ENCODE peak calls at places on chromosomes 7 and 10, in seven cellular contexts. D is CD4-positive, CD25-positive, alpha-beta regulatory T cell; F is uterus; R is CD8-positive, alpha-beta memory T cell; S is left ventricle myocardium inferior; G is thyroid gland; I is GM23248. N is an unnamed sample.

GRCh38 chr7:98329100-98329871 is 47.8 kb downstream of the BRI3 start:
- DNase-seq in I (no peak), F (no peak), D (no peak), S (peak), G (no peak), R (no peak), N (no peak)

GRCh38 chr10:8053446-8054242 is 844 bp upstream of the GATA3 start:
- DNase-seq in D (peak), G (peak), I (peak), S (peak), R (peak), F (peak), N (peak)

GRCh38 chr10:115092258-115092554 is 959 bp upstream of the ATRNL1 start:
- DNase-seq in R (no peak), F (no peak), S (no peak), G (no peak), D (no peak), I (peak), N (no peak)

GRCh38 chr10:14556285-14556956 is 218.3 kb downstream of the FAM107B start:
- DNase-seq in I (no peak), D (peak), F (no peak), G (peak), R (peak), S (no peak), N (no peak)

GRCh38 chr10:112912441-112912911 is 37.6 kb upstream of the TCF7L2 start:
- DNase-seq in R (no peak), S (no peak), I (no peak), D (no peak), G (no peak), F (peak), N (no peak)

GRCh38 chr10:119270893-119271361 is 63.6 kb downstream of the GRK5 start:
- DNase-seq in I (no peak), G (peak), F (peak), S (peak), D (peak), R (peak), N (peak)

GRCh38 chr10:102868976-102869289 is 337 bp upstream of the AS3MT start:
- DNase-seq in R (no peak), S (no peak), G (no peak), F (no peak), D (no peak), I (peak), N (no peak)

GRCh38 chr7:87506243-87507180 is 31.0 kb upstream of the ABCB4 start:
- DNase-seq in D (no peak), R (no peak), F (no peak), I (peak), G (no peak), S (no peak), N (no peak)

GRCh38 chr7:30877010-30877740 is 34.5 kb upstream of the AQP1 start:
- DNase-seq in S (no peak), F (no peak), I (no peak), R (no peak), G (no peak), D (no peak), N (no peak)

GRCh38 chr7:105759670-105760548 is 116.5 kb downstream of the ATXN7L1 start:
- DNase-seq in D (peak), F (peak), S (no peak), G (peak), I (peak), R (peak), N (no peak)

GRCh38 chr7:24477807-24478655 is 95.2 kb upstream of the PALS2 start:
- DNase-seq in G (peak), D (no peak), S (no peak), R (no peak), I (peak), F (no peak), N (no peak)

GRCh38 chr7:41912851-41913580 is 210.1 kb upstream of the INHBA start:
- DNase-seq in S (no peak), D (no peak), G (no peak), R (no peak), F (no peak), I (no peak), N (no peak)

GRCh38 chr10:88661018-88661417 is 3.2 kb upstream of the LIPF start:
- DNase-seq in D (no peak), G (peak), F (no peak), S (no peak), R (no peak), I (peak), N (no peak)

GRCh38 chr7:80312139-80312661 is 177.6 kb downstream of the GNAI1 start:
- DNase-seq in D (peak), F (no peak), R (no peak), I (peak), S (no peak), G (peak), N (no peak)

GRCh38 chr10:86888585-86889381 is 68.6 kb downstream of the MMRN2 start:
- DNase-seq in S (no peak), F (no peak), D (peak), G (no peak), R (no peak), I (peak), N (no peak)

GRCh38 chr7:7581531-7582179 is 15.0 kb downstream of the MIOS start:
- DNase-seq in G (no peak), F (no peak), I (no peak), R (no peak), S (no peak), D (no peak), N (no peak)

GRCh38 chr10:28808693-28809092 is 131.4 kb downstream of the BAMBI start:
- DNase-seq in I (no peak), G (no peak), D (no peak), R (no peak), S (no peak), F (no peak), N (no peak)

GRCh38 chr10:26057466-26057865 is 123.4 kb downstream of the MYO3A start:
- DNase-seq in R (no peak), G (no peak), F (no peak), D (no peak), I (no peak), S (no peak), N (no peak)

GRCh38 chr10:103800789-103801540 is 54.4 kb downstream of the SH3PXD2A start:
- DNase-seq in F (no peak), R (peak), D (peak), I (peak), S (no peak), G (no peak), N (no peak)

GRCh38 chr10:33129181-33129928 is 171.3 kb upstream of the ITGB1 start:
- DNase-seq in I (peak), D (no peak), R (no peak), S (peak), F (no peak), G (no peak), N (no peak)

GRCh38 chr10:75168275-75168674 is 42.3 kb upstream of the VDAC2 start:
- DNase-seq in S (no peak), I (no peak), F (no peak), G (no peak), D (no peak), R (no peak), N (no peak)

GRCh38 chr10:29598861-29599311 is 35.9 kb downstream of the SVIL start:
- DNase-seq in G (no peak), I (peak), S (no peak), F (peak), R (no peak), D (no peak), N (no peak)

GRCh38 chr7:80481196-80481884 is 30.5 kb downstream of the GNAT3 start:
- DNase-seq in R (no peak), S (no peak), F (no peak), G (peak), D (no peak), I (peak), N (no peak)

GRCh38 chr10:26593896-26594295 is 103.6 kb upstream of the PDSS1 start:
- DNase-seq in G (no peak), D (peak), F (no peak), S (no peak), I (no peak), R (no peak), N (no peak)

GRCh38 chr10:4849042-4849402 is 23.0 kb downstream of the AKR1E2 start:
- DNase-seq in S (no peak), G (no peak), I (no peak), F (no peak), R (no peak), D (no peak), N (no peak)

GRCh38 chr7:770786-771185 is 43.7 kb upstream of the PRKAR1B start:
- DNase-seq in F (no peak), D (no peak), I (no peak), R (no peak), G (no peak), S (no peak), N (no peak)

GRCh38 chr10:79047875-79048638 is 20.7 kb upstream of the ZMIZ1 start:
- DNase-seq in I (no peak), S (peak), D (peak), G (no peak), R (peak), F (peak), N (no peak)

GRCh38 chr10:8325417-8325980 is 271.0 kb downstream of the GATA3 start:
- DNase-seq in R (no peak), I (no peak), F (no peak), S (no peak), D (peak), G (no peak), N (no peak)

GRCh38 chr7:46838463-46838862 is 743.4 kb downstream of the TNS3 start:
- DNase-seq in G (no peak), D (no peak), I (no peak), R (no peak), S (no peak), F (no peak), N (no peak)

GRCh38 chr10:28492556-28492955 is 40.4 kb upstream of the WAC start:
- DNase-seq in G (no peak), I (no peak), R (no peak), F (no peak), D (no peak), S (no peak), N (no peak)

GRCh38 chr7:105581066-105581811 is at the start of gene EFCAB10:
- DNase-seq in R (no peak), S (peak), D (peak), I (peak), G (peak), F (no peak), N (peak)

GRCh38 chr7:2138146-2138765 is 94.5 kb downstream of the MAD1L1 start:
- DNase-seq in D (peak), R (peak), F (no peak), S (no peak), I (no peak), G (no peak), N (no peak)

GRCh38 chr7:13742719-13743640 is 246.5 kb downstream of the ETV1 start:
- DNase-seq in R (no peak), S (no peak), F (no peak), I (peak), D (peak), G (peak), N (peak)

GRCh38 chr10:93376372-93377296 is 105.5 kb downstream of the MYOF start:
- DNase-seq in D (peak), F (peak), R (peak), I (peak), S (no peak), G (peak), N (peak)

GRCh38 chr10:36880898-36881297 is 244.5 kb upstream of the ANKRD30A start:
- DNase-seq in D (peak), F (no peak), S (no peak), I (peak), R (no peak), G (no peak), N (no peak)

GRCh38 chr7:116708248-116708647 is 36.3 kb downstream of the MET start:
- DNase-seq in F (no peak), S (no peak), D (no peak), G (no peak), I (no peak), R (no peak), N (no peak)

GRCh38 chr7:116707289-116707688 is 35.3 kb downstream of the MET start:
- DNase-seq in I (no peak), F (no peak), D (no peak), G (no peak), S (no peak), R (no peak), N (no peak)

GRCh38 chr7:116704650-116705049 is 32.7 kb downstream of the MET start:
- DNase-seq in S (no peak), F (no peak), D (no peak), I (no peak), R (no peak), G (no peak), N (no peak)

GRCh38 chr7:116705419-116705818 is 33.4 kb downstream of the MET start:
- DNase-seq in S (no peak), G (no peak), F (no peak), I (no peak), R (no peak), D (no peak), N (no peak)

DNA sequence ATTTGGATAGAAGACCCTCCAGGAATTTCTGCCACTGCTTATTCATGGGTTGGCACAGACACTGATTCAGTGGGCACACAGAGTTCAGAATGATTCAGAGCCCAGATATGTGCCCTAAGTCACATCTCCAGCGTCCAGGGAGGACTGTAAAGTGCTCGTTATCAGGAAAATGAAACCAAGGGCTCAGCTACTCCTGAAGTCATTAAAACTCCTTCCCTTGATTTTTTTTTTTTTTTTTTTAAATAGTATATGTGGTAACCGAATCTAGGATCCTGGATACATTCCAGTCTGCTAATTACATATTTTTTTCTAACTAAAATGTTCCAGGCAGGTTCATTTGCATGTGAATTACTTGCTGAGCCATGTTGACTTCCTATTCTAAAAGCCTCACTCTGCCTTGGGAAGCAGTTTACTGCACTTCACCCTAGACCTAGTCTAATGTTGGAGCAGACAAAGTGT is 34.7 kb downstream of the MET start:
- DNase-seq in F (no peak), G (peak), S (no peak), D (no peak), R (no peak), I (peak), N (no peak)
- H3K4me3 ChIP-seq in F (no peak), G (no peak), S (peak), D (no peak), R (no peak), I (peak), N (no peak)

DNA sequence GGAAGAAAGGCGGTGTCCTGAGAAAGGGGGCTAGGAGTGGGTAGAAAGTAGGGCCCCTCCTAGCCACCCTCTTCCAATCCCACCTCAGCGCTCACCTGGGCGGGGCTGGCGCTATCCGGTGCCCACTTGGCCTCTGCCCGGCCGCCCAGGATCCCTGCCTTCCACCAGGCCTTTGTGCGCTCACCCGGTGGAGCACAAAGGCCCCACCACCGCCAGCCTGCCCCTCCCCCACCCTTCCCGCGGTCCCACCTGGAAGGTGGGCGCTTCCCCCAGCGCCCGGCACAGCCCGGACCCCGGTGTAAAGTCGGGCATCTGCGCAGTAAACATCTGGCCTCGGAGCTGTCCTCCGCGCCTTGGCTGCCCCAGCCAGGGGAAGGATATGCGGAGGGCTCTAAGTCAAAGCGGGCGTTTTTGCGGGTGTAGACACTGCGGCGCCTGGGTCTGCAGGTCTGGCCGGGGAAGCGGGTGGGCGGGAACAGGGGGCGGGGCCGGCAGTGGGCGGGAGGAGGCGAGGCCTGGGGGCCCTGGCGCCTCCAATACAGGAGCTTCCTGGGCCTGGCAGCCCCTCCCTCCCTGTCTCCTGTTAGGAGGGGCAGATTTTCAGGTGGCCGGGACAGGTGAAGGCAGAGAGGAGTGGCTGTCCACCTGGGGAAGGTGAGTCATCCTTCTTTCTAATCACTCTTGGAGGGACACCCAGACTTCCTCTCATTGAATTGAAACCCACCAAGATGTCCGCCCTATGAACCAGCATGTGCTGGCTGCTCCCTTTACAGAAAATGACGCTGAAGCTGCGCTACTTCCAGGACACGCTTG is 49.3 kb downstream of the PNLIPRP2 start:
- DNase-seq in S (no peak), G (peak), F (no peak), R (no peak), D (no peak), I (peak), N (no peak)
- H3K27ac ChIP-seq in S (no peak), G (no peak), F (no peak), R (no peak), D (no peak), I (no peak), N (no peak)

GRCh38 chr7:39810710-39811109 is 139.3 kb upstream of the CDK13 start:
- DNase-seq in F (no peak), D (no peak), G (no peak), S (no peak), I (peak), R (no peak), N (no peak)
- H3K4me3 ChIP-seq in F (no peak), D (no peak), G (no peak), S (no peak), I (no peak), R (no peak), N (no peak)

DNA sequence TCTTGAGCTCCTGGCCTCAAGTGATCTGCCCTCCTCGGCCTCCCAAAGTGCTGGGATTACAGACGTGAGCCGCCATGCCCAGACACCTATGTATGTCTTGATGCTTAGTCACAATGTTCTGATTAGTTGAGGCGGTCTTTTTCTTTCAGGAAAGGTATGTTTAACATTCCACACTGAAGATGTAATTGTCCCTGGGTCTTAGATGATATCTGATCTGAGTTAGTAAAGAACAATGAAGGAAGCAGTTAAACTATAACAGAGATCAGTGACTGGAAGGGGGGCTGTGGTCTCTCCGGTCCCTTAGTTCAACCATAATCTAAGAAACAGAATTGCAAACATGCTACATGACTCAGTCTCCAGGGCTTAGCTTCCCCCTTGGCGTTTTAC is 31.5 kb upstream of the SH2D4B start:
- DNase-seq in F (no peak), I (peak), S (no peak), G (no peak), R (no peak), D (no peak), N (no peak)
- H3K27ac ChIP-seq in F (peak), I (peak), S (peak), G (peak), R (no peak), D (peak), N (peak)

GRCh38 chr7:90540406-90540805 is 55.7 kb upstream of the CDK14 start:
- DNase-seq in R (no peak), G (no peak), F (no peak), D (no peak), S (no peak), I (no peak), N (no peak)
- H3K4me3 ChIP-seq in R (no peak), G (no peak), F (no peak), D (no peak), S (no peak), I (no peak), N (no peak)

DNA sequence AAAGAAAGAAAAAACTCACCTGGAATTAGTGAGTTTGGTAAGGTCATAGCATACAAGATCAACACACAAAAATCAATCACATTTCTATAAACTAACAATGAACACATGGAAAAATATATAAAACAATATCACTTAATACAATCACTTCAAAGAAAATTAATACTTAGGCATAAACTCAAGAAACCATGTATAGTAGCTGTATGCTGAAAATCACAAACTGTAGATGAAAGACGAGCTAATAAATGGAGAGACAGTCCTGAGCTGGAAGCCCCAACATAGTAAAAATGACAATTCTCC is 113.8 kb upstream of the RHEB start:
- DNase-seq in D (no peak), F (no peak), I (no peak), G (no peak), S (no peak), R (no peak), N (no peak)
- H3K27ac ChIP-seq in D (peak), F (peak), I (no peak), G (no peak), S (peak), R (no peak), N (no peak)

DNA sequence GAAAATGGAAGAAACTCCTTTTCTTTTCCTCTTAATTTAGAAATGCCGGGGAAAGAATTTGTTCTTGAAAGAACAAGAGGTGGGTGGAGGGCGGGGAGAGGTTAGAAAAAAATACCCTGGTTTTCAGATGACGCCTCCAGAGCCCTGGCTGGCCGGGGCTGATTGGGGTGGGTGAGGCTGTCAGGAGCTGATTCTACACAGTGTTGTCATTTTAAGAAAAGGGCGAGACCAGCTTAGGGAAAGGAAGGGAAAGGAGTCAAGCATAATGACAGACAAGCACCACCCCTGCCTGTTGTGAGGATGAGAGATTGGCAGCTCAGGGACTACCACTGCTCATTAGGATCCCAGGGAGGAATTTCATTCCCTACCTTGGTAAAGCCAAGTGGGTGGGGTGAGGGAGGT is 9.9 kb upstream of the FAM180A start:
- DNase-seq in R (no peak), F (no peak), D (no peak), I (peak), G (peak), S (peak), N (no peak)
- H3K4me3 ChIP-seq in R (no peak), F (peak), D (no peak), I (peak), G (no peak), S (peak), N (no peak)

DNA sequence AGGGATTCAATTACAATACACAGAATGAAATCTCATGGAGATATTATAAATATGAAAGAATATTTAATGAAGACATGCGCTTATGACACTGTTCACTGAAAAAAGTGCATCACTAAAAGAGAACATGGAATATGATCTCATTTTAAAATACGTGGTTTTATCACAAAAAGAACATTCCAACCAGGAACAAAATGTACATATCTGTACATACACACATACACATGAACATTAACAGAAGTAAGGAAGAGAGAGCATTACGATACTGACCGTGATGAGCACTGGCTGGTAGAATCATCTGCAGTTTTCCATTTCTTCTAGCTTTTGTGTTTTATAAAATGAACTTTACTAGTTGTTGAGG is 39.4 kb downstream of the IGF2BP3 start:
- DNase-seq in F (no peak), S (no peak), G (no peak), D (no peak), R (no peak), I (peak), N (no peak)
- H3K27ac ChIP-seq in F (no peak), S (no peak), G (no peak), D (no peak), R (no peak), I (peak), N (no peak)

N was measured in lung.